ENCODE peak calls at places on chromosome 2, in eight cellular contexts. C, N, K, S, O, X, L and T are unnamed samples.

GRCh38 chr2:171150694-171151285 is 9.9 kb downstream of the TLK1 start:
- DNase-seq in K (no peak), O (no peak), X (no peak), C (no peak), S (no peak), L (no peak), N (no peak), T (no peak)

GRCh38 chr2:159091981-159092380 is 123.5 kb downstream of the TANC1 start:
- DNase-seq in O (no peak), S (no peak), N (no peak), L (no peak), X (no peak), K (no peak), C (no peak), T (no peak)

GRCh38 chr2:200860092-200860795 is 4.2 kb downstream of the CLK1 start:
- DNase-seq in K (no peak), O (no peak), S (no peak), N (no peak), X (no peak), L (no peak), C (no peak), T (no peak)

GRCh38 chr2:227043981-227044380 is 120.0 kb downstream of the COL4A4 start:
- DNase-seq in L (no peak), S (no peak), C (no peak), X (no peak), K (no peak), N (no peak), O (no peak), T (no peak)

GRCh38 chr2:138432971-138433370 is 68.6 kb upstream of the SPOPL start:
- DNase-seq in X (peak; percentile 45), C (no peak), S (no peak), K (no peak), O (no peak), N (no peak), L (no peak), T (no peak)

GRCh38 chr2:239394978-239395377 is 5.8 kb downstream of the HDAC4 start:
- DNase-seq in K (no peak), L (no peak), O (peak; percentile 11), X (no peak), S (peak; percentile 5), N (peak; percentile 25), C (no peak), T (no peak)

GRCh38 chr2:154875999-154876398 is 177.5 kb downstream of the KCNJ3 start:
- DNase-seq in S (no peak), X (no peak), L (no peak), O (no peak), K (no peak), C (no peak), N (no peak), T (no peak)

GRCh38 chr2:211673054-211673628 is 865.5 kb downstream of the ERBB4 start:
- DNase-seq in K (no peak), L (no peak), S (no peak), N (no peak), X (no peak), O (no peak), C (no peak), T (no peak)

GRCh38 chr2:227455200-227455599 is 16.8 kb upstream of the AGFG1 start:
- DNase-seq in X (no peak), K (peak; percentile 48), L (no peak), O (no peak), C (no peak), N (no peak), S (no peak), T (no peak)

GRCh38 chr2:210099940-210100339 is 71.3 kb downstream of the KANSL1L start:
- DNase-seq in X (no peak), O (no peak), S (no peak), C (no peak), N (no peak), K (no peak), L (no peak), T (no peak)

GRCh38 chr2:207353836-207354235 is 175.9 kb upstream of the CREB1 start:
- DNase-seq in S (no peak), N (no peak), L (no peak), K (no peak), O (no peak), X (no peak), C (no peak), T (no peak)

GRCh38 chr2:12120281-12121150 is 374.1 kb downstream of the LPIN1 start:
- DNase-seq in X (peak; percentile 80), N (no peak), S (no peak), L (no peak), O (no peak), K (peak; percentile 65), C (peak; percentile 11), T (no peak)

GRCh38 chr2:60318544-60318943 is 234.9 kb downstream of the BCL11A start:
- DNase-seq in L (no peak), K (no peak), N (no peak), C (no peak), O (no peak), X (no peak), S (no peak), T (no peak)

GRCh38 chr2:158464426-158465281 is 7.9 kb downstream of the PKP4 start:
- DNase-seq in X (peak; percentile 16), C (no peak), N (no peak), O (no peak), K (no peak), S (no peak), L (no peak), T (no peak)

GRCh38 chr2:65647249-65647842 is 214.9 kb upstream of the SPRED2 start:
- DNase-seq in L (no peak), S (no peak), N (no peak), O (no peak), C (no peak), X (no peak), K (no peak), T (no peak)

GRCh38 chr2:215465246-215465645 is 29.4 kb upstream of the FN1 start:
- DNase-seq in L (no peak), C (no peak), O (no peak), N (no peak), S (no peak), K (peak; percentile 57), X (peak; percentile 34), T (no peak)

GRCh38 chr2:102485151-102485769 is 12.2 kb downstream of the SLC9A4 start:
- DNase-seq in O (no peak), N (no peak), X (no peak), K (no peak), C (no peak), S (peak; percentile 31), L (no peak), T (no peak)

GRCh38 chr2:161420406-161421025 is 4.4 kb downstream of the TBR1 start:
- DNase-seq in L (no peak), X (no peak), C (peak; percentile 48), K (no peak), O (no peak), S (no peak), N (no peak), T (no peak)

GRCh38 chr2:165795011-165795410 is 964 bp upstream of the GALNT3 start:
- DNase-seq in C (no peak), N (no peak), S (no peak), L (no peak), X (peak; percentile 16), K (peak; percentile 61), O (no peak), T (no peak)

GRCh38 chr2:65553504-65554074 is 121.2 kb upstream of the SPRED2 start:
- DNase-seq in K (no peak), N (peak; percentile 71), L (no peak), X (no peak), C (no peak), S (no peak), O (no peak), T (no peak)

GRCh38 chr2:208062113-208062512 is 36.8 kb upstream of the PLEKHM3 start:
- DNase-seq in X (peak; percentile 54), C (peak; percentile 7), O (no peak), K (peak; percentile 35), S (no peak), N (no peak), L (no peak), T (no peak)

DNA sequence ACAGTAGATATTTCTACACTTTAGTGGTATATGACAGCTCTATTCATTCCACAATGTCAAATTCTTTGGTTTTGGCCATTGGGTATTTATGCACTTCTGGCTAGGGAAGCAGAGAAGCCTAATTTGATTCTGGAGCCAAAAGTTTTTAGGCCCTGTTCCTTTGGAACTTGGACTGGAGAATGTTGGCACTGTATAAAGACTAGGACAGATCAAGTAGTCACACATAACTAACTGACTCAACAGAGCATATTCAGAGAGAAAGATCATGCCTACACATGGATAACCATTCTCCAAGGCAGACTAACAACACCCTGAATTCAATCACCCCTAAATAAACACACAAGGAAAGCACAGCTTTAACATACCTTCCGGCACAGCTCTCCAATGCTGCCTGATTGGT is 62.9 kb downstream of the ARHGAP15 start:
- DNase-seq in O (no peak), L (no peak), K (no peak), N (no peak), X (no peak), C (no peak), S (no peak), T (no peak)
- H3K4me3 ChIP-seq in O (no peak overlapping the region), L (no peak overlapping the region), K (no peak overlapping the region), N (no peak overlapping the region), X (no peak overlapping the region), C (no peak overlapping the region), S (no peak overlapping the region), T (no peak overlapping the region)

GRCh38 chr2:190859347-190860297 is 21.0 kb upstream of the GLS start:
- DNase-seq in L (no peak), O (peak; percentile 68), N (no peak), K (no peak), X (peak; percentile 62), S (no peak), C (no peak), T (no peak)
- H3K4me3 ChIP-seq in L (no peak overlapping the region), O (no peak overlapping the region), N (no peak overlapping the region), K (no peak overlapping the region), X (peak overlapping the region; percentile 24), S (no peak overlapping the region), C (no peak overlapping the region), T (no peak overlapping the region)

GRCh38 chr2:48318118-48318517 is 211.8 kb upstream of the STON1 start:
- DNase-seq in O (no peak), N (no peak), K (no peak), L (no peak), S (no peak), C (no peak), X (no peak), T (no peak)
- H3K4me3 ChIP-seq in O (no peak overlapping the region), N (no peak overlapping the region), K (no peak overlapping the region), L (no peak overlapping the region), S (no peak overlapping the region), C (no peak overlapping the region), X (no peak overlapping the region), T (no peak overlapping the region)

GRCh38 chr2:127695491-127696472 is 5.5 kb upstream of the SFT2D3 start:
- DNase-seq in N (no peak), O (peak; percentile 77), C (no peak), K (peak; percentile 32), L (peak; percentile 84), S (peak; percentile 61), X (peak; percentile 40), T (peak; percentile 84)
- H3K4me3 ChIP-seq in N (no peak overlapping the region), O (peak overlapping the region; percentile 29), C (no peak overlapping the region), K (no peak overlapping the region), L (peak overlapping the region; percentile 42), S (peak overlapping the region; percentile 67), X (peak overlapping the region; percentile 33), T (peak overlapping the region; percentile 61)